ENCODE peak calls at places on chromosomes 16 and 17, in ten cellular contexts. X is Peyer's patch; I is OCI-LY7; O is upper lobe of right lung; M is GM10248; Q is GM23338; H is brain microvascular endothelial cell; B is IMR-90; N is Calu3; G is CD8-positive, alpha-beta T cell. K is an unnamed sample.

GRCh38 chr17:29037739-29038465 is 5.0 kb upstream of the PIPOX start:
- DNase-seq in I (no peak), Q (no peak), B (no peak), M (no peak), X (no peak), H (no peak), G (no peak), O (no peak), N (no peak), K (no peak)

GRCh38 chr17:4955091-4955490 is 4.2 kb downstream of the ENO3 start:
- DNase-seq in X (no peak), H (no peak), O (no peak), B (no peak), N (no peak), G (no peak), I (no peak), M (no peak), Q (no peak), K (no peak)

GRCh38 chr17:1000597-1001490 is 3.9 kb downstream of the TIMM22 start:
- DNase-seq in N (no peak), G (no peak), B (peak), X (no peak), M (no peak), H (peak), I (no peak), O (no peak), Q (no peak), K (no peak)

GRCh38 chr17:40317880-40318834 is 9.2 kb downstream of the RARA start:
- DNase-seq in B (peak), X (peak), O (peak), N (peak), I (peak), M (peak), G (peak), Q (peak), H (peak), K (peak)

GRCh38 chr17:29732613-29733012 is 109.9 kb upstream of the CORO6 start:
- DNase-seq in G (no peak), I (no peak), X (no peak), O (no peak), H (peak), B (peak), Q (no peak), N (no peak), M (no peak), K (no peak)

GRCh38 chr16:88754912-88755744 is 29.9 kb downstream of the PIEZO1 start:
- DNase-seq in N (peak), H (no peak), Q (peak), B (peak), I (peak), X (no peak), O (no peak), G (no peak), M (no peak), K (no peak)

GRCh38 chr16:71637398-71637797 is 11.4 kb downstream of the MARVELD3 start:
- DNase-seq in G (no peak), I (no peak), X (no peak), B (peak), O (no peak), M (no peak), Q (peak), H (peak), N (no peak), K (no peak)

GRCh38 chr17:40442392-40443195 is 656 bp upstream of the IGFBP4 start:
- DNase-seq in G (no peak), O (peak), N (no peak), H (no peak), B (peak), M (no peak), Q (peak), I (no peak), X (no peak), K (no peak)

GRCh38 chr17:2709173-2709661 is 2.3 kb downstream of the CLUH start:
- DNase-seq in M (peak), O (peak), X (peak), I (peak), B (no peak), H (no peak), G (no peak), Q (peak), N (peak), K (peak)

GRCh38 chr17:29687601-29688000 is 64.9 kb upstream of the CORO6 start:
- DNase-seq in Q (no peak), B (no peak), H (no peak), M (no peak), I (no peak), O (no peak), G (no peak), X (no peak), N (no peak), K (no peak)

GRCh38 chr17:38353084-38353604 is 1.5 kb downstream of the SOCS7 start:
- DNase-seq in H (no peak), M (no peak), I (peak), Q (no peak), N (no peak), O (no peak), G (no peak), X (no peak), B (no peak), K (no peak)
- TF ChIP-seq CTCF in H (no peak), M (no peak), I (no peak), Q (no peak), N (no peak), O (no peak), G (no peak), X (no peak), B (no peak), K (no peak)

GRCh38 chr17:82356028-82356427 is 3.0 kb upstream of the TEX19 start:
- DNase-seq in M (no peak), H (no peak), X (no peak), N (no peak), Q (no peak), G (no peak), B (no peak), I (no peak), O (peak), K (no peak)

GRCh38 chr17:82358467-82359350 is at the start of gene TEX19:
- DNase-seq in I (peak), M (no peak), B (no peak), O (no peak), G (no peak), Q (peak), X (no peak), H (no peak), N (no peak), K (no peak)

GRCh38 chr17:82357394-82357793 is 1.7 kb upstream of the TEX19 start:
- DNase-seq in G (no peak), Q (no peak), I (no peak), X (no peak), H (no peak), B (no peak), M (no peak), O (no peak), N (no peak), K (no peak)

GRCh38 chr17:82354804-82355308 is 4.2 kb upstream of the TEX19 start:
- DNase-seq in I (no peak), O (no peak), M (no peak), B (no peak), H (no peak), X (no peak), N (no peak), G (no peak), Q (no peak), K (no peak)

DNA sequence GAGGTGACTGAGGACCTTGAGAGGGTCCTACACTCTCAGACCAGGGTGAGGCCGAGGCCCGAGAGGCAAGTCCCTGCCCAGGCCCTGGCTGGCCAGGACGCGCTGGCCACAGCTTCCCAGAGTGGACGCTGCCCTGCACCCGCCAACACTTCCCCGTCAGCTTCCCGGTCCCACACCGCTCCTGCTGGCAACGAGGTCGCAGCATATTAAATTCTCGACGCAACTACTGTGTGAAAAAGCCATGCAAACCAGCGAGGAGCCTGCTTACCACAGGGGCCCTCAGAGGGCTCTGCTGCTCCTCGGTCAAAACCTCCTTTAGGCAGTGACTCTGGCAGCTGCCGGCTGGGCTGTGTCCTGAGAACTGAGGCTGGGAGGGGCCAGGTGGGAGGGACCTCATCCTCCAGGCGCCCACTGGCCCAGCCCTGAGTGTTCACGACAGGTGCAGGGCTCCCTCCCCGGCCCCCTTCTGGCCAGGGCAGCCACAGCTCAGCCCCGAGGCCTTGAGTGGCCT is 2.1 kb upstream of the TEX19 start:
- DNase-seq in X (no peak), I (peak), M (no peak), N (no peak), H (no peak), B (no peak), Q (peak), G (no peak), O (peak), K (no peak)
- TF ChIP-seq CTCF in X (no peak), I (no peak), M (no peak), N (no peak), H (no peak), B (no peak), Q (no peak), G (no peak), O (no peak), K (no peak)

GRCh38 chr17:76593338-76593737 is 7.7 kb upstream of the ST6GALNAC2 start:
- DNase-seq in X (no peak), Q (peak), M (no peak), N (no peak), I (no peak), B (peak), O (no peak), H (no peak), G (no peak), K (no peak)
- TF ChIP-seq CTCF in X (no peak), Q (no peak), M (no peak), N (no peak), I (no peak), B (no peak), O (no peak), H (no peak), G (no peak), K (no peak)

DNA sequence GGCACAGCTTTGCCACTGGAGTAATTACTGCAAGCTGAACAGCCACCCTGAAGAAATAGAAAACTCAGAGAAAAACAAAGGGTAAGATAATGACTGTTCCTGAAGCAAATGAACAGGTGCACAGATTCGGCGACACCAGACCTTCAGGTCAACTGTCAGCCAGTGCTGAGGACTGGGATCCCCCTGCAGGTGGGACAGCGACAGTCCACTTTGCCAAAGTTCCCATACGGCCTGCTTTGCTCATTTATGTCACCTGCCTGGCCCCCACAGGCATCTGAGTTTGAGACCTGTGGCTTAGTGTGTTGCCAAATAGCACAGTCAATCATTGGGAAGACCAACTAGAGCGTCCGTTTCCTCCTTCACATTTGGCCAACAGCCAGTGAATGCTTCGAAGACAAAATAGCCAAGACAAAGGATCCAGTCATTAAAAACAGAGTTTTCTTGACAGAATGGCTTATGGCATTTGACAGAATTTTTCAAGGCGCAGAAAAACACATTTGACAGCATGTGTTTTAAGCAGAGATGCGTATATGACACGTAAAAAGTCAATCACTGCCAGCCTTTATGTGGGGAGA is 113.8 kb downstream of the ABCC12 start:
- DNase-seq in N (peak), Q (peak), H (no peak), X (no peak), B (no peak), I (no peak), M (no peak), G (no peak), O (no peak), K (no peak)
- TF ChIP-seq CTCF in N (no peak), Q (peak), H (peak), X (no peak), B (no peak), I (no peak), M (no peak), G (no peak), O (no peak), K (no peak)

DNA sequence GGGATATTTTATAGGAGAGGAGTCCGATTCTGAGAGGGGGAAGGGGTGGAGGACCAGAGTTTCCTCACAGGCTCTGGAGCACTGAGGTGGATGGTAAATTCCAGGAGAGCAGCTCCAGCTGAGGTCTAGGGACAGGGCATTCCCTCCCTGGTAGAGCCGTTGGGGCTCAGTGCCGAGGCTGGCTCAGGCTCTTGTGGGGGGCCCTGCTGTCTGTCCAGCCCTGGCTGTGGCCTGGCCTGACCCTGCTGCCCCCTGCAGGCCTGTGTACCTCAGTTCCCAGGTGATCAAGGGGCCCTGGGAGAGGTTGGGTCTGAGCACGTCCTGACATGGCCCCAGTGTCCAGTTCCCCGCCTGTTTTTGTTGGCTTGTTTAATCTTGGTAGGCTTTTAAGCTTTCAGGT is 16.8 kb downstream of the ZNF750 start:
- DNase-seq in M (no peak), B (no peak), O (no peak), I (no peak), H (no peak), G (no peak), X (no peak), N (no peak), Q (peak), K (no peak)
- TF ChIP-seq CTCF in M (peak), B (no peak), O (peak), I (peak), H (peak), G (no peak), X (no peak), N (no peak), Q (peak), K (no peak)

GRCh38 chr16:73743665-73744496 is 552.7 kb upstream of the PSMD7 start:
- DNase-seq in O (no peak), N (no peak), M (no peak), Q (peak), G (no peak), H (no peak), B (no peak), X (no peak), I (no peak), K (no peak)
- TF ChIP-seq CTCF in O (peak), N (no peak), M (no peak), Q (peak), G (no peak), H (peak), B (no peak), X (no peak), I (peak), K (no peak)

GRCh38 chr17:75289832-75290337 is 652 bp upstream of the SLC25A19 start:
- DNase-seq in X (peak), H (peak), N (peak), O (peak), Q (peak), B (peak), I (peak), G (no peak), M (peak), K (peak)
- TF ChIP-seq CTCF in X (peak), H (peak), N (no peak), O (peak), Q (peak), B (peak), I (peak), G (peak), M (peak), K (no peak)